ENCODE peak calls at places on chromosomes 6 and 20, in ten cellular contexts. Q is HFF-Myc, B is cardiac fibroblast, S is OCI-LY7, X is BJ, I is IMR-90, E is GM23338, D is fibroblast of pulmonary artery, M is fibroblast of lung, L is psoas muscle. U is an unnamed sample.
A peak's percentile ranks its signal among the peaks of the same experiment; 100 is the strongest.

GRCh38 chr6:35409245-35409644 is 42.9 kb upstream of the FANCE start:
- DNase-seq in E (no peak), M (no peak), B (no peak), L (no peak), X (no peak), S (no peak), Q (no peak), I (no peak), D (no peak), U (no peak)

GRCh38 chr6:138765896-138766487 is 7.6 kb upstream of the CCDC28A start:
- DNase-seq in I (peak; percentile 56), D (peak; percentile 72), L (no peak), M (peak; percentile 25), B (peak; percentile 72), E (peak; percentile 60), Q (no peak), S (peak; percentile 55), X (peak; percentile 7), U (peak; percentile 39)

GRCh38 chr6:10719386-10720228 is 3.3 kb upstream of the TMEM14C start:
- DNase-seq in X (no peak), I (no peak), Q (no peak), S (peak; percentile 23), E (no peak), D (no peak), M (no peak), B (peak; percentile 55), L (peak; percentile 20), U (no peak)

GRCh38 chr6:20404641-20405032 is 3.0 kb downstream of the E2F3 start:
- DNase-seq in I (peak; percentile 81), S (peak; percentile 86), D (peak; percentile 80), L (no peak), E (peak; percentile 88), B (peak; percentile 81), Q (peak; percentile 77), M (peak; percentile 75), X (no peak), U (peak; percentile 48)

GRCh38 chr6:36120979-36121706 is 9.2 kb upstream of the MAPK13 start:
- DNase-seq in Q (no peak), X (no peak), L (peak; percentile 60), M (no peak), E (peak; percentile 34), I (no peak), D (peak; percentile 61), B (peak; percentile 64), S (peak; percentile 67), U (no peak)

GRCh38 chr6:7218586-7218985 is 94.4 kb downstream of the SSR1 start:
- DNase-seq in L (no peak), D (peak; percentile 20), S (no peak), M (no peak), E (no peak), Q (no peak), B (peak; percentile 33), X (no peak), I (no peak), U (no peak)

GRCh38 chr6:109672204-109672603 is 18.8 kb downstream of the AK9 start:
- DNase-seq in D (peak; percentile 43), Q (no peak), X (no peak), L (no peak), I (peak; percentile 57), E (no peak), M (peak; percentile 40), B (peak; percentile 47), S (no peak), U (no peak)

GRCh38 chr20:24761220-24762065 is 187.6 kb upstream of the CST7 start:
- DNase-seq in E (no peak), L (no peak), B (no peak), D (no peak), M (no peak), S (no peak), Q (no peak), I (no peak), X (no peak), U (no peak)

GRCh38 chr6:104527311-104527710 is 332.4 kb downstream of the HACE1 start:
- DNase-seq in X (no peak), Q (no peak), D (no peak), I (no peak), S (no peak), B (no peak), M (no peak), E (no peak), L (peak; percentile 11), U (no peak)

DNA sequence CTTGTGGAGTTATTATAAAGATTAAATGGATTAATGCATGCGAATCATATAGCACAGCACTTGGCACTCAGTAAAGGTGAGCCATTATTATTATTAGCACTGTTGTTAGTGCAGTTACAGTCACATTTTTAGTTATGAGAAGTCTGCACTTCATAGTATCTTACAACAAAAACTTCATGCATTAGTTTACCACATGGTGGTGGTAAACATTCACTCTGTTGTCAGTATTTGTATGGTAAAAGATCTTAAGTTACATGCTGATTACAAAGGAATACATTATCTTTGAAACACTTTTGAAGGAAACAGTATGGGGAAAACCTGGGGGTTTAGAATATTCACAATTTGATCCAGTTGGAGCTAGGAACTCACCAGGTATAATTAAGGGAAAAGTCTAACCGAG is 20.8 kb downstream of the TMEM14A start:
- DNase-seq in Q (no peak), X (no peak), S (no peak), E (no peak), B (no peak), M (peak; percentile 18), L (no peak), D (peak; percentile 11), I (peak; percentile 5), U (no peak)
- TF ChIP-seq CTCF in Q (no peak), X (no peak), S (peak; percentile 15), E (no peak), B (no peak), M (no peak), L (no peak), D (no peak), I (peak; percentile 1), U (no peak)

DNA sequence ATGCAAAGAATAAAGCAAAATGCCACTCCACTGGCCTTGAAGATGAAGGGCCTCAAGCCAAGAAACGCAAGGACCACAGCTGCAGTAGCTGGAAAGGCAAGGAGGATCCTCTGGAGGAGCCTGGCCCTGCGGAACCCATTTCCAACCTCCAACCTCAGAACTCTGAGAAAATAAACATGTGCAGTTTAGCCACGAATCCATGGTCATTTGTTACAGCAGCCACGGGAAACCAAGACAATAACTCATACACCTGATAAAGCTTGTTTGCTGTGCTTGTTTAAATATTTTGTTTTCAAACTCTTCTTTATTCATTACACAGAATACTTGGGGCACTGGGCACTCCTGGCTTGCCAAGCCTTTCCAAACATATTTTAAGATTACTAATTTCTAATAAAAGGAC is 10.4 kb downstream of the SERPINB6 start:
- DNase-seq in I (peak; percentile 38), D (no peak), L (no peak), M (peak; percentile 19), B (no peak), S (no peak), E (no peak), Q (no peak), X (no peak), U (no peak)
- H3K4me3 ChIP-seq in I (no peak overlapping the region), D (no peak overlapping the region), L (no peak overlapping the region), M (no peak overlapping the region), B (no peak overlapping the region), S (no peak overlapping the region), E (no peak overlapping the region), Q (no peak overlapping the region), X (no peak overlapping the region), U (no peak overlapping the region)

DNA sequence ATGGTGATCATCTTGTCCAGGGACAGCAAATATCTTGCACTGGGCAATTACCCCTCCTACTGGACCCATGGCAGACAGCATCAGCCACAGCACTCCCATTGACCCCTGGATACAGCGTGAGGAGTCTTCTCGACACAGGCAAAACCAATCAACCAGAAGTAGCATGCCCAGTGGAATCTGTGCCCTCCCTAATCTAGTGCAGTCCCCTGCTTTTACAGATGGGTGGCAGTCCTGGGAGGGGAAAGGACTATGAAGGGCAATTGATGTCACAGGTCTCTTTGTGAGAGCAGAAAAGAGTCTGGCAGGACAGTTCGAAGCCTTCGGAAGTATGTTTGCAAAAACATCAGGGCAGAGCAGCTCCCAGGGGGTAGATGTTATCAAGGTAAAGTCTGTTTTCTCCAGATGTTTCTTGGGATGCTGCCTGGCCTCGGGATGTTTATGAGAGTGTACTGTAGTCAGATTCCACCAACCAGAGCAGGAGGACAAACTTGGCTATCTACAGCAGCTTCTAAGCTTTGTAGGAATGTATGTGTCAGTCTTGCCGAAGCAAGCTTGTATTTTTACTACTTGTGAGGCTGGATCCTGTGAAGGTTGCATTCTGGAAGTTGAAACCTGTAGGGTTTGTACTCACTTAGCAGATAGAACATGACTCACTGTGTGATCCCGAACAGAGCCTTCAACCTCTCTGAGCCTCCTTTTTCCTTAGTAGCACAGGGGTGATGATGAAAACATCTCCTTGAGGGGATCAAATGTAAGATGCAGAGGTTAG is 63.0 kb upstream of the MYL9 start:
- DNase-seq in I (peak; percentile 54), B (peak; percentile 51), L (no peak), S (no peak), E (no peak), D (no peak), M (no peak), X (no peak), Q (no peak), U (no peak)
- TF ChIP-seq CTCF in I (no peak), B (no peak), L (no peak), S (no peak), E (no peak), D (no peak), M (no peak), X (no peak), Q (no peak), U (peak; percentile 4)

GRCh38 chr20:62305149-62305764 is 2.5 kb downstream of the ADRM1 start:
- DNase-seq in E (no peak), M (no peak), X (no peak), D (no peak), Q (no peak), B (peak; percentile 29), L (no peak), I (no peak), S (no peak), U (no peak)
- H3K4me3 ChIP-seq in E (peak overlapping the region; percentile 94), M (no peak overlapping the region), X (no peak overlapping the region), D (peak overlapping the region; percentile 82), Q (peak overlapping the region; percentile 76), B (peak overlapping the region; percentile 94), L (peak overlapping the region; percentile 84), I (no peak overlapping the region), S (peak overlapping the region; percentile 100), U (no peak overlapping the region)

GRCh38 chr6:151647871-151648639 is 154.2 kb downstream of the CCDC170 start:
- DNase-seq in B (peak; percentile 16), Q (no peak), I (no peak), M (no peak), L (no peak), E (peak; percentile 90), X (no peak), S (peak; percentile 25), D (peak; percentile 4), U (no peak)
- TF ChIP-seq CTCF in B (peak; percentile 34), Q (peak; percentile 39), I (no peak), M (peak; percentile 13), L (no peak), E (peak; percentile 89), X (peak; percentile 13), S (peak; percentile 76), D (peak; percentile 8), U (no peak)

DNA sequence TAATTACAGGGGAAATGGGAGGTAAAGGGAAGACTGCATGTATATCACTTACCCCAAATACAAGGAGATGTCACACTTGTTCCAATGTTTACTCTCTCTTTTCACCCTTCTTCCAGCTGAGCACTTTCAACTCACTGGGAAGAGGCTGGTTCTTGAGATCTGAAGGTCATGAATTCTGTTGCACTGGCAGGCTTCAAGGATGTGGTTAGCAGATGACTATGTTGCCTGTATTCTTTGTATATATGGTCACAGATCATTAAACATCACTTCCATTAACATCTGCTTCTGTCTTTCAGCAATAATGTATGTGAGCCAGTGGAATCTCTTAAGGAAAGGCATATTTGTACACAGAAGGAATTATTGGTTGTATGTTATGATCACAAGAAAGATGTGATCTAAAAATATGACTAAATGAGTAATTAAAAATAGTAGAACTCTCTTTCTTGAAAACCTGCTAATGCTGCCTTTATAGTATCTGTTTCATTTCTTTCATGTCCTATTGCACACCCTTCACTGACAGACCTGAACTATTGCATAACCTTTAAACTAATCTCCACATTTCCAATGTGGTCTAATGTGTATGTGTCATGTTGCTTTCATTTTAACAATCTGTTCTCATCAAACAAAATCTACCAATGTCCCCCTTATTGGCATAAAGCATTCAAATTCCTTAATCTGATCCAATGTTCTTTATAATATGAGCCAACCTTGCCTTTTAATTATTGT is 131.4 kb upstream of the EPHA7 start:
- DNase-seq in X (no peak), M (peak; percentile 1), E (no peak), B (no peak), L (no peak), I (no peak), D (no peak), S (no peak), Q (no peak), U (peak; percentile 28)
- H3K4me3 ChIP-seq in X (no peak overlapping the region), M (no peak overlapping the region), E (no peak overlapping the region), B (no peak overlapping the region), L (no peak overlapping the region), I (no peak overlapping the region), D (no peak overlapping the region), S (no peak overlapping the region), Q (no peak overlapping the region), U (no peak overlapping the region)

U was measured in astrocyte of the cerebellum.